ENCODE peak calls at places on chromosomes 16 and 17, in seven cellular contexts. K is A549, Y is heart left ventricle, H is IMR-90, N is esophagus squamous epithelium, B is sigmoid colon, C is ovary. V is an unnamed sample.

GRCh38 chr16:1614226-1615102 is 2.3 kb downstream of the CRAMP1 start:
- DNase-seq in K (no peak), Y (peak; percentile 66), H (peak; percentile 30), N (no peak), B (no peak), C (peak; percentile 36), V (peak; percentile 38)

GRCh38 chr17:18959071-18959844 is 7.3 kb downstream of the SLC5A10 start:
- DNase-seq in K (no peak), Y (peak; percentile 59), H (no peak), N (no peak), B (no peak), C (no peak), V (no peak)

GRCh38 chr17:35588196-35588920 is 1.2 kb downstream of the AP2B1 start:
- DNase-seq in K (peak; percentile 93), Y (no peak), H (peak; percentile 79), N (no peak), B (no peak), C (no peak), V (no peak)

GRCh38 chr17:9982159-9982558 is 77.1 kb upstream of the RCVRN start:
- DNase-seq in K (peak; percentile 53), Y (no peak), H (no peak), N (no peak), B (peak; percentile 11), C (no peak), V (no peak)

GRCh38 chr16:27378871-27379580 is 22.9 kb upstream of the IL21R start:
- DNase-seq in K (no peak), Y (no peak), H (peak; percentile 21), N (no peak), B (no peak), C (no peak), V (peak; percentile 7)

GRCh38 chr16:86660623-86661022 is 82.3 kb downstream of the FOXL1 start:
- DNase-seq in K (no peak), Y (no peak), H (no peak), N (no peak), B (no peak), C (no peak), V (no peak)

GRCh38 chr16:66250686-66251405 is 115.6 kb upstream of the CDH5 start:
- DNase-seq in K (no peak), Y (no peak), H (peak; percentile 73), N (no peak), B (peak; percentile 94), C (peak; percentile 75), V (no peak)

GRCh38 chr17:42879596-42879985 is 21.0 kb upstream of the G6PC1 start:
- DNase-seq in K (no peak), Y (no peak), H (peak; percentile 48), N (no peak), B (no peak), C (no peak), V (no peak)

GRCh38 chr17:81666092-81666341 is 388 bp downstream of the OXLD1 start:
- DNase-seq in K (no peak), Y (no peak), H (peak; percentile 9), N (no peak), B (no peak), C (no peak), V (no peak)

GRCh38 chr17:60743282-60743681 is 65.6 kb downstream of the BCAS3 start:
- DNase-seq in K (no peak), Y (no peak), H (no peak), N (no peak), B (no peak), C (no peak), V (no peak)

GRCh38 chr17:4293572-4293971 is 29.8 kb upstream of the ANKFY1 start:
- DNase-seq in K (no peak), Y (no peak), H (no peak), N (no peak), B (no peak), C (no peak), V (no peak)

GRCh38 chr16:28012031-28012445 is 51.5 kb downstream of the GSG1L start:
- DNase-seq in K (no peak), Y (no peak), H (peak; percentile 66), N (no peak), B (no peak), C (no peak), V (no peak)

GRCh38 chr16:84851192-84852127 is 31.7 kb downstream of the CRISPLD2 start:
- DNase-seq in K (peak; percentile 91), Y (peak; percentile 33), H (peak; percentile 98), N (no peak), B (no peak), C (no peak), V (no peak)

GRCh38 chr17:43768382-43768781 is 9.8 kb upstream of the SOST start:
- DNase-seq in K (no peak), Y (no peak), H (no peak), N (no peak), B (peak; percentile 79), C (no peak), V (no peak)

GRCh38 chr17:79188048-79188447 is 113.4 kb downstream of the ENGASE start:
- DNase-seq in K (peak; percentile 50), Y (no peak), H (no peak), N (no peak), B (no peak), C (no peak), V (no peak)

GRCh38 chr17:21124096-21124495 is 2.7 kb upstream of the DHRS7B start:
- DNase-seq in K (no peak), Y (no peak), H (no peak), N (no peak), B (no peak), C (no peak), V (no peak)

GRCh38 chr17:21113706-21114105 is 13.1 kb upstream of the DHRS7B start:
- DNase-seq in K (no peak), Y (no peak), H (no peak), N (no peak), B (no peak), C (no peak), V (no peak)

GRCh38 chr17:21119945-21120249 is 6.9 kb upstream of the DHRS7B start:
- DNase-seq in K (no peak), Y (no peak), H (no peak), N (no peak), B (no peak), C (no peak), V (no peak)

GRCh38 chr17:21119247-21119944 is 7.4 kb upstream of the DHRS7B start:
- DNase-seq in K (peak; percentile 82), Y (peak; percentile 69), H (peak; percentile 61), N (no peak), B (peak; percentile 86), C (peak; percentile 65), V (peak; percentile 90)
- H3K4me3 ChIP-seq in K (peak overlapping the region; percentile 23), Y (peak overlapping the region; percentile 31), H (no peak overlapping the region), N (no peak overlapping the region), B (peak overlapping the region; percentile 7), C (no peak overlapping the region), V (no peak overlapping the region)

DNA sequence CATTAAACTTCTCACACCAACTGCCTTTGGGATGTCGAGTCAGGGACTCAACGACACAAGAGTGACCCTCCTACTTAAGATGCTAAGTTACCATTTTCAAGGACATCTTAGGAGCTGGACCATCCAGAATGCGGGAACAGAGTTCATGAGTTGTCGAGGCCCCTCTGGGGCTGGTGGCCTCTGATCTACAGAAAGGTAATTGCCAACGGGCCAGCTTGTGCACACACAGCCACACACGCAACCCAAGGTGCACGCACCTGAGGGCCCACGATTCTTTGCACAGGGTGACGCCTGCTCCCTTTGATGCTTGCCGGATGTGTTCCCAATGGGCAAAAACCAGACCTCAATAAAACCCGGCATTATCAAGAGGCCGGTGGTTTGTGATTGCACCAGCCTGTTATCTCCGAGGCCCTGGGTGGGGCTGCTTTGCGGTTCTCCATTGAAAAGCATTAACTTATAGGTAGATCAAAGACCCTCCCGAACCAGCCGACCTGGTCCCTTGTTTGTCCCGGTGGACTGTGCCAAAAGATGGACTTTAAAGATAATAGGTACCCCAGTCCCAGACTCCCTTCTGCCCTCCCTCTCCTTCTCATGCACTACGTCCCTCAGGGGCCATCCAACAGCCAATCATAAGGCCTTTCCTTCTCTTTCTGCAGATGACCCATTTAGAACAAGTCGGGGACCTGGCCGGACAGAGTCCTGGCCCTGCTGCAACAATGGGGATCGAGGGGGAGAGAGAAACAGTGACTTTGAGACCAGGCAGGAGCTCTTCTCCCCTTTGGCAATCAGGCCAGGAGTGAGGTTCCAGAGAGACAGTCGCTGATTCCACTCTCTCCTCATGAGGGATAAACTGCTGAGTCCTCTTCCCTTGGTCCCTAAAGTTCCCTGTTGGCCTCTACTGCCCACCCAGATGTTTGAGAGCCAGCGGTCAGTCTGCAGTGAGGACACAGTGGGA is 292.5 kb downstream of the SOX9 start:
- DNase-seq in K (no peak), Y (no peak), H (no peak), N (no peak), B (no peak), C (no peak), V (no peak)
- TF ChIP-seq POLR2A in K (no peak), Y (no peak), H (no peak), N (no peak), B (no peak), C (no peak), V (no peak)

GRCh38 chr16:67277294-67277998 is 1.9 kb upstream of the PLEKHG4 start:
- DNase-seq in K (peak; percentile 77), Y (peak; percentile 71), H (peak; percentile 100), N (no peak), B (peak; percentile 74), C (no peak), V (peak; percentile 94)

GRCh38 chr16:67280090-67281015 is 1.0 kb downstream of the PLEKHG4 start:
- DNase-seq in K (no peak), Y (no peak), H (no peak), N (no peak), B (no peak), C (no peak), V (no peak)

GRCh38 chr16:67277999-67278772 is 1.1 kb upstream of the PLEKHG4 start:
- DNase-seq in K (no peak), Y (peak; percentile 55), H (peak; percentile 90), N (no peak), B (no peak), C (no peak), V (peak; percentile 72)

GRCh38 chr16:67279296-67280089 is at the start of gene PLEKHG4:
- DNase-seq in K (peak; percentile 86), Y (peak; percentile 89), H (peak; percentile 66), N (no peak), B (peak; percentile 83), C (peak; percentile 79), V (peak; percentile 77)

GRCh38 chr16:67278773-67279295 is 498 bp upstream of the PLEKHG4 start:
- DNase-seq in K (peak; percentile 56), Y (no peak), H (no peak), N (no peak), B (no peak), C (no peak), V (no peak)
- TF ChIP-seq CTCF in K (no peak), Y (no peak), H (peak; percentile 11), N (no peak), B (no peak), C (no peak), V (no peak)

DNA sequence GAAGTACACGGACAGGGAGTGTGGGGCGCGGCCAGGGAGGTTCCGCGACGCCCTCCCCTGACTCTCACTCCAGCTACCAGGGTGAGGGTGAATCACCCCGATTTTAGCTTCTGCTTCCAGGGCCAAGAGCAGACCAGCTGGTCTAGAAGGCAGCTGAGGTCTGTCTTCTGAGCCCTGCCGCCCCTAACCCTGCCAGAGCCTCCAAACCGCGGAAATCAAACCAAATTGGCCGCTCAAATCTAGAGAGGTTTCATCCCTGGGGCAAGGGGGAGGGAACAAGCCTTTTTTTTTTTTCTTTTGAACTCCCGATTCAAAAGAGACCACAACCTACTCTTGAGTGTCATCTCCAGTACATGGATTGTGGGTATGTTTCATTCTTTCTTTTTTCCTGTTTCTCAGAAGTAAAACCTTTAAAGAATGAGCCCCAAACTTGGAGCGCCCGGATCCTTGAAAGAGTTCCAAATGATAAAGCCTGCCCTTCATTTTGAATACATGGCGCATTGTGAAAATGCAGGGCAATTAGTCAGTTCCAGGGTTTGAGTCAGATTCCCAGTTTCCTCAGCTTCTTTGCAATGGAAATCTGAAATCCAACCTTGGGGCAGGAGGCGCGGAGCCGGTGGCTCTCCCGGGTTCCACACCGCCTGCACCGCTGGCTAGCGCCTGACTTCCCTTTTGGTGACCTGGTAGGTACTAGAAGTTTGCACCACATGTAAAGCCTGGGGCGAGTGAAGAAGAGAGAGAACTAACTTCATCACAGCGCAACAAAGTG is 16.5 kb upstream of the ZFHX3 start:
- DNase-seq in K (no peak), Y (peak; percentile 70), H (peak; percentile 78), N (no peak), B (peak; percentile 64), C (no peak), V (peak; percentile 79)
- H3K4me3 ChIP-seq in K (peak overlapping the region; percentile 9), Y (peak overlapping the region; percentile 52), H (peak overlapping the region; percentile 22), N (no peak overlapping the region), B (peak overlapping the region; percentile 25), C (no peak overlapping the region), V (peak overlapping the region; percentile 52)

V was measured in adrenal gland.